ENCODE peak calls at places on chromosomes 12 and 14, in eight cellular contexts. Z is left lung, N is psoas muscle, K is PC-3, O is GM12878, E is AG04450, J is dorsolateral prefrontal cortex, M is transverse colon. G is an unnamed sample.
A peak's percentile ranks its signal among the peaks of the same experiment; 100 is the strongest.

GRCh38 chr12:94282675-94283074 is 134.3 kb downstream of the PLXNC1 start:
- DNase-seq in Z (peak; percentile 81), N (no peak), K (no peak), O (no peak), E (no peak), J (no peak), M (peak; percentile 34), G (no peak)

GRCh38 chr12:49887091-49887490 is 16.6 kb downstream of the FAIM2 start:
- DNase-seq in Z (peak; percentile 10), N (no peak), K (no peak), O (no peak), E (no peak), J (no peak), M (no peak), G (no peak)

GRCh38 chr12:12396727-12397126 is 39.8 kb downstream of the BORCS5 start:
- DNase-seq in Z (no peak), N (no peak), K (no peak), O (no peak), E (no peak), J (no peak), M (no peak), G (no peak)

GRCh38 chr12:52023976-52024688 is 17.4 kb downstream of the TAMALIN start:
- DNase-seq in Z (no peak), N (no peak), K (no peak), O (no peak), E (no peak), J (no peak), M (no peak), G (no peak)

GRCh38 chr14:23514009-23514962 is 37.3 kb downstream of the ZFHX2 start:
- DNase-seq in Z (no peak), N (no peak), K (no peak), O (no peak), E (no peak), J (peak; percentile 91), M (no peak), G (no peak)

GRCh38 chr12:93011100-93011499 is 82.0 kb upstream of the EEA1 start:
- DNase-seq in Z (no peak), N (no peak), K (peak; percentile 15), O (no peak), E (no peak), J (no peak), M (no peak), G (no peak)

GRCh38 chr12:3655331-3655900 is 97.5 kb downstream of the CRACR2A start:
- DNase-seq in Z (no peak), N (no peak), K (peak; percentile 42), O (no peak), E (no peak), J (no peak), M (no peak), G (no peak)

GRCh38 chr12:2084553-2085296 is 31.9 kb downstream of the CACNA1C start:
- DNase-seq in Z (no peak), N (peak; percentile 37), K (peak; percentile 38), O (no peak), E (no peak), J (no peak), M (no peak), G (no peak)

GRCh38 chr14:42110167-42110566 is 503.5 kb downstream of the LRFN5 start:
- DNase-seq in Z (no peak), N (no peak), K (peak; percentile 85), O (no peak), E (peak; percentile 3), J (no peak), M (no peak), G (peak; percentile 43)

GRCh38 chr12:93094988-93095737 is 166.1 kb upstream of the EEA1 start:
- DNase-seq in Z (no peak), N (no peak), K (no peak), O (peak; percentile 70), E (no peak), J (no peak), M (no peak), G (no peak)

GRCh38 chr14:79510659-79511058 is 700.6 kb downstream of the DIO2 start:
- DNase-seq in Z (no peak), N (no peak), K (peak; percentile 15), O (no peak), E (peak; percentile 6), J (no peak), M (no peak), G (peak; percentile 63)

GRCh38 chr12:13597166-13597565 is 384.2 kb downstream of the GRIN2B start:
- DNase-seq in Z (no peak), N (no peak), K (no peak), O (no peak), E (no peak), J (no peak), M (no peak), G (no peak)

GRCh38 chr12:124454735-124455134 is 112.7 kb downstream of the NCOR2 start:
- DNase-seq in Z (no peak), N (no peak), K (no peak), O (no peak), E (no peak), J (no peak), M (no peak), G (no peak)

GRCh38 chr12:47025798-47026197 is 53.6 kb upstream of the PCED1B start:
- DNase-seq in Z (no peak), N (no peak), K (no peak), O (no peak), E (no peak), J (no peak), M (no peak), G (no peak)

GRCh38 chr12:83979785-83980184 is 932.8 kb downstream of the SLC6A15 start:
- DNase-seq in Z (no peak), N (no peak), K (peak; percentile 94), O (no peak), E (no peak), J (no peak), M (no peak), G (no peak)

GRCh38 chr14:82403972-82404371 is 870.3 kb upstream of the SEL1L start:
- DNase-seq in Z (no peak), N (no peak), K (no peak), O (no peak), E (no peak), J (no peak), M (no peak), G (no peak)

GRCh38 chr14:68569970-68570409 is 222.9 kb downstream of the ZFP36L1 start:
- DNase-seq in Z (no peak), N (no peak), K (peak; percentile 37), O (no peak), E (no peak), J (no peak), M (no peak), G (no peak)

GRCh38 chr14:54652890-54653201 is 85.9 kb downstream of the SAMD4A start:
- DNase-seq in Z (no peak), N (no peak), K (no peak), O (no peak), E (no peak), J (no peak), M (no peak), G (no peak)

GRCh38 chr12:32891956-32892355 is 4.6 kb downstream of the PKP2 start:
- DNase-seq in Z (no peak), N (no peak), K (peak; percentile 33), O (no peak), E (no peak), J (no peak), M (no peak), G (peak; percentile 81)

GRCh38 chr12:32893008-32893407 is 3.6 kb downstream of the PKP2 start:
- DNase-seq in Z (no peak), N (no peak), K (no peak), O (no peak), E (no peak), J (no peak), M (no peak), G (no peak)

GRCh38 chr12:32889073-32889760 is 7.4 kb downstream of the PKP2 start:
- DNase-seq in Z (no peak), N (no peak), K (no peak), O (no peak), E (no peak), J (no peak), M (no peak), G (peak; percentile 87)

GRCh38 chr12:32893458-32893857 is 3.1 kb downstream of the PKP2 start:
- DNase-seq in Z (no peak), N (no peak), K (no peak), O (no peak), E (no peak), J (no peak), M (no peak), G (no peak)

GRCh38 chr12:32891526-32891925 is 5.1 kb downstream of the PKP2 start:
- DNase-seq in Z (no peak), N (no peak), K (no peak), O (no peak), E (no peak), J (no peak), M (no peak), G (no peak)
- H3K27ac ChIP-seq in Z (no peak overlapping the region), N (no peak overlapping the region), K (no peak overlapping the region), O (no peak overlapping the region), E (no peak overlapping the region), J (no peak overlapping the region), M (no peak overlapping the region), G (peak overlapping the region; percentile 80)

DNA sequence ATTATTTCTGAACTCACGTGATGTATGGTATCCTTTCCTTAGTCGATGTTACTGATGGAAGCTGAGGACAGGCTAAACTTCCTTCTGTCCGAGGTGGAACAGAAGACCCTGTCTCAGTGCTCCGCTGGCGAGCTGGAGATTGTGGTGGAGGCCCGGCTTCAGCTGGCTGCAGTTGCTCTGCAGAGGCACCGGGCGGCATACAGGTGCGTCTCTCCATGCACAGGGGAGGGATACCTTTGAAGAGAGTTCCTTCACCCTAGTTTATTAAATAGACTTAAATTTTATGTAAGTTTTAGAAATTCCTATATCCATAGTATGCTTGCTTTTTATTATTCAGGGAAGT is 186.7 kb upstream of the NEDD1 start:
- DNase-seq in Z (no peak), N (no peak), K (peak; percentile 57), O (no peak), E (no peak), J (no peak), M (peak; percentile 8), G (no peak)
- TF ChIP-seq CTCF in Z (no peak), N (no peak), K (peak; percentile 52), O (no peak), E (peak; percentile 25), J (no peak), M (no peak), G (no peak)

GRCh38 chr12:42588308-42588836 is 1.2 kb downstream of the PRICKLE1 start:
- DNase-seq in Z (no peak), N (no peak), K (peak; percentile 33), O (no peak), E (no peak), J (peak; percentile 23), M (no peak), G (no peak)
- H3K27me3 ChIP-seq in Z (peaks cover 63% of the 10 kb centered on the region), N (no peaks in the 10 kb centered on the region), K (no peaks in the 10 kb centered on the region), O (peaks cover 26% of the 10 kb centered on the region), E (peaks cover 5% of the 10 kb centered on the region), J (no peaks in the 10 kb centered on the region), M (peaks cover 59% of the 10 kb centered on the region), G (peaks cover 3% of the 10 kb centered on the region)

DNA sequence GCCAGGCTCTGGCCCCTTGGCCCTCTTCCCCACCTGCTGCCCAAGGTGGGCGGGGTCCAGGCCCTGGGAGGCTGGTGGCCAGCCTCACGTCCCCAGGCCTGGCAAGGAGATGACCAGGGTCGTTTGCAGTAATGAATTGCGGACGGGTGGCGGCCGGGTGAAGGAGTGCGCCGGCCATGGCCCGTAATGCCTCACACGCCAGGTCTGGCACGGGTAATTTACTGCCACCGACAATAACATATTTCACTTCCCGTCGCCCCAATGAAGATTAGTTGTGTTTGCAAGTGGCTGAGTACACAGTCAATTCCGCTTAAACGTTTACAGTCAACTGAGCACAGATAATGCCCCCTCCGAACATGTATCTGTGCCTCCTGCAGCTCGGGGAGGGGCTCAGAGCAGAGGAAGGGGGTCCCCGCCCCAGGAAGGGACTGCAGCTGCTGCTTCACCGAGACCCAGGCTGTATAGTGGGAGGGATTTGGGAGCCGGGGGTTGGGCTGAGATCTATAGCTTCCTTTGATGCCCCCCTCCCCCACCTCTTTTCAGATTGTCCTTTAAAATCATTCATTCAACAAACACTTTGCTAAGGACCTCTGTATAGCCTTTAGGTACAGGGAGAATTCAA is 48.4 kb downstream of the MVK start:
- DNase-seq in Z (no peak), N (no peak), K (no peak), O (no peak), E (no peak), J (no peak), M (no peak), G (no peak)
- H3K27ac ChIP-seq in Z (no peak overlapping the region), N (no peak overlapping the region), K (no peak overlapping the region), O (no peak overlapping the region), E (no peak overlapping the region), J (peak overlapping the region; percentile 97), M (no peak overlapping the region), G (no peak overlapping the region)